ENCODE peak calls at places on chromosomes 1 and 21, in six cellular contexts. D, X, J, T, R and I are unnamed samples.
A peak's percentile ranks its signal among the peaks of the same experiment; 100 is the strongest.

GRCh38 chr1:33348194-33348593 is 27.3 kb upstream of the A3GALT2 start:
- DNase-seq in D (no peak), X (no peak), J (no peak), T (peak; percentile 67), R (no peak), I (no peak)

GRCh38 chr1:209153435-209153834 is 430.1 kb upstream of the CAMK1G start:
- DNase-seq in D (no peak), X (no peak), J (no peak), T (no peak), R (no peak), I (no peak)

GRCh38 chr1:245197121-245197520 is 42.3 kb downstream of the KIF26B start:
- DNase-seq in D (no peak), X (no peak), J (no peak), T (no peak), R (no peak), I (no peak)

GRCh38 chr1:39892611-39893595 is 8.8 kb downstream of the MYCL start:
- DNase-seq in D (no peak), X (peak; percentile 78), J (no peak), T (peak; percentile 77), R (no peak), I (no peak)

GRCh38 chr21:45579383-45580180 is 37.3 kb upstream of the SLC19A1 start:
- DNase-seq in D (no peak), X (no peak), J (no peak), T (no peak), R (no peak), I (no peak)

GRCh38 chr1:160630523-160631087 is 16.2 kb downstream of the SLAMF1 start:
- DNase-seq in D (no peak), X (no peak), J (no peak), T (no peak), R (no peak), I (no peak)

GRCh38 chr1:99481391-99481996 is 164.4 kb upstream of the PALMD start:
- DNase-seq in D (no peak), X (peak; percentile 37), J (peak; percentile 37), T (peak; percentile 79), R (no peak), I (no peak)

GRCh38 chr1:224431726-224432125 is 2.9 kb downstream of the WDR26 start:
- DNase-seq in D (no peak), X (no peak), J (no peak), T (no peak), R (no peak), I (no peak)

GRCh38 chr1:172818841-172819527 is 160.1 kb downstream of the FASLG start:
- DNase-seq in D (peak; percentile 28), X (no peak), J (peak; percentile 70), T (peak; percentile 44), R (no peak), I (no peak)

GRCh38 chr1:1069061-1069710 is 4.9 kb downstream of the RNF223 start:
- DNase-seq in D (peak; percentile 95), X (peak; percentile 82), J (peak; percentile 87), T (peak; percentile 48), R (peak; percentile 81), I (peak; percentile 86)

GRCh38 chr1:152745289-152745704 is 12.5 kb upstream of the KPRP start:
- DNase-seq in D (no peak), X (no peak), J (no peak), T (no peak), R (no peak), I (no peak)